ENCODE peak calls at places on chromosomes 2 and 18, in five cellular contexts. H is EL, D is nephron progenitor cell, I is GM06990, X is BJ. Z is an unnamed sample.

GRCh38 chr2:73641767-73642062 is 507 bp downstream of the NAT8 start:
- DNase-seq in H (no peak), D (no peak), I (no peak), X (no peak), Z (no peak)

GRCh38 chr2:170339324-170339723 is 161.4 kb downstream of the MYO3B start:
- DNase-seq in H (no peak), D (no peak), I (no peak), X (no peak), Z (no peak)

GRCh38 chr18:54947115-54947514 is 12.1 kb downstream of the CCDC68 start:
- DNase-seq in H (no peak), D (no peak), I (no peak), X (no peak), Z (no peak)

GRCh38 chr2:218471982-218472381 is 53.1 kb downstream of the VIL1 start:
- DNase-seq in H (no peak), D (no peak), I (no peak), X (no peak), Z (no peak)

GRCh38 chr18:22311301-22311700 is 106.4 kb downstream of the CTAGE1 start:
- DNase-seq in H (peak), D (no peak), I (no peak), X (no peak), Z (no peak)

GRCh38 chr2:157182834-157183396 is 74.6 kb upstream of the GALNT5 start:
- DNase-seq in H (peak), D (no peak), I (no peak), X (peak), Z (no peak)

GRCh38 chr18:46169464-46169941 is 65.3 kb downstream of the HAUS1 start:
- DNase-seq in H (peak), D (no peak), I (no peak), X (no peak), Z (no peak)

GRCh38 chr18:23333827-23334226 is 119.3 kb upstream of the RIOK3 start:
- DNase-seq in H (no peak), D (no peak), I (no peak), X (no peak), Z (no peak)

GRCh38 chr2:178125862-178126261 is 13.6 kb downstream of the RBM45 start:
- DNase-seq in H (no peak), D (no peak), I (no peak), X (no peak), Z (no peak)

GRCh38 chr2:208713066-208713465 is 306.5 kb downstream of the PTH2R start:
- DNase-seq in H (no peak), D (no peak), I (no peak), X (no peak), Z (no peak)

GRCh38 chr2:119647440-119648169 is 31.4 kb upstream of the TMEM177 start:
- DNase-seq in H (peak), D (no peak), I (peak), X (no peak), Z (no peak)

GRCh38 chr2:50491541-50492114 is 540.3 kb downstream of the NRXN1 start:
- DNase-seq in H (peak), D (peak), I (no peak), X (no peak), Z (peak)

GRCh38 chr2:134202361-134202760 is 51.5 kb upstream of the MGAT5 start:
- DNase-seq in H (peak), D (no peak), I (no peak), X (no peak), Z (no peak)

GRCh38 chr2:37173741-37174140 is 14.7 kb downstream of the SULT6B1 start:
- DNase-seq in H (no peak), D (no peak), I (no peak), X (no peak), Z (no peak)

GRCh38 chr18:39742015-39742466 is 2176.4 kb upstream of the CELF4 start:
- DNase-seq in H (no peak), D (no peak), I (no peak), X (no peak), Z (no peak)

GRCh38 chr2:111119004-111119846 is 1.5 kb upstream of the BCL2L11 start:
- DNase-seq in H (no peak), D (peak), I (peak), X (no peak), Z (no peak)